ENCODE peak calls at places on chromosomes 4 and X, in four cellular contexts. One of them, this sample, is unnamed.

GRCh38 chrX:8244301-8244700 is 73.2 kb upstream of the VCX2 start:
- DNase-seq in GM10248: no peak
- DNase-seq in retina: no peak
- DNase-seq in foreskin keratinocyte: no peak
- DNase-seq in this sample: no peak

GRCh38 chrX:150587585-150588503 is 19.4 kb downstream of the MTM1 start:
- DNase-seq in GM10248: no peak
- DNase-seq in retina: no peak
- DNase-seq in foreskin keratinocyte: no peak
- DNase-seq in this sample: peak; percentile 21

GRCh38 chrX:74133156-74133796 is 170.7 kb upstream of the ZCCHC13 start:
- DNase-seq in GM10248: peak; percentile 42
- DNase-seq in retina: peak; percentile 50
- DNase-seq in foreskin keratinocyte: peak; percentile 34
- DNase-seq in this sample: peak; percentile 14

GRCh38 chrX:153370293-153371055 is 30.7 kb downstream of the PNMA6E start:
- DNase-seq in GM10248: no peak
- DNase-seq in retina: no peak
- DNase-seq in foreskin keratinocyte: no peak
- DNase-seq in this sample: no peak

GRCh38 chr4:83503974-83504373 is 19.1 kb upstream of the ABRAXAS1 start:
- DNase-seq in GM10248: no peak
- DNase-seq in retina: no peak
- DNase-seq in foreskin keratinocyte: no peak
- DNase-seq in this sample: no peak

GRCh38 chr4:120771907-120772306 is 150.6 kb downstream of the PRDM5 start:
- DNase-seq in GM10248: no peak
- DNase-seq in retina: no peak
- DNase-seq in foreskin keratinocyte: no peak
- DNase-seq in this sample: no peak

GRCh38 chrX:3788494-3789233 is 75.2 kb upstream of the PRKX start:
- DNase-seq in GM10248: no peak
- DNase-seq in retina: no peak
- DNase-seq in foreskin keratinocyte: no peak
- DNase-seq in this sample: no peak

GRCh38 chrX:153624196-153625091 is 22.6 kb upstream of the DUSP9 start:
- DNase-seq in GM10248: no peak
- DNase-seq in retina: no peak
- DNase-seq in foreskin keratinocyte: no peak
- DNase-seq in this sample: no peak

GRCh38 chr4:74365761-74366160 is 816 bp downstream of the EREG start:
- DNase-seq in GM10248: no peak
- DNase-seq in retina: peak; percentile 62
- DNase-seq in foreskin keratinocyte: no peak
- DNase-seq in this sample: no peak

GRCh38 chr4:110344165-110344564 is 131.8 kb upstream of the ENPEP start:
- DNase-seq in GM10248: no peak
- DNase-seq in retina: no peak
- DNase-seq in foreskin keratinocyte: no peak
- DNase-seq in this sample: no peak

GRCh38 chr4:13160906-13161305 is 323.2 kb downstream of the RAB28 start:
- DNase-seq in GM10248: no peak
- DNase-seq in retina: no peak
- DNase-seq in foreskin keratinocyte: no peak
- DNase-seq in this sample: no peak

GRCh38 chrX:103536071-103536470 is 16.8 kb upstream of the RAB40A start:
- DNase-seq in GM10248: no peak
- DNase-seq in retina: no peak
- DNase-seq in foreskin keratinocyte: no peak
- DNase-seq in this sample: no peak

GRCh38 chrX:153598541-153599191 is at the start of gene CCNQ:
- DNase-seq in GM10248: no peak
- DNase-seq in retina: peak; percentile 65
- DNase-seq in foreskin keratinocyte: peak; percentile 13
- DNase-seq in this sample: no peak

GRCh38 chrX:97854071-97854470 is 970.4 kb downstream of the RPA4 start:
- DNase-seq in GM10248: no peak
- DNase-seq in retina: no peak
- DNase-seq in foreskin keratinocyte: no peak
- DNase-seq in this sample: no peak

GRCh38 chr4:109755656-109756055 is 25.8 kb upstream of the PLA2G12A start:
- DNase-seq in GM10248: no peak
- DNase-seq in retina: no peak
- DNase-seq in foreskin keratinocyte: no peak
- DNase-seq in this sample: no peak

GRCh38 chrX:70434914-70435586 is 9.6 kb upstream of the DLG3 start:
- DNase-seq in GM10248: peak; percentile 15
- DNase-seq in retina: no peak
- DNase-seq in foreskin keratinocyte: no peak
- DNase-seq in this sample: no peak

GRCh38 chr4:66647468-66647867 is 897.8 kb downstream of the CENPC start:
- DNase-seq in GM10248: no peak
- DNase-seq in retina: no peak
- DNase-seq in foreskin keratinocyte: no peak
- DNase-seq in this sample: no peak

GRCh38 chr4:185657699-185658098 is 122.4 kb upstream of the PDLIM3 start:
- DNase-seq in GM10248: no peak
- DNase-seq in retina: no peak
- DNase-seq in foreskin keratinocyte: no peak
- DNase-seq in this sample: no peak

GRCh38 chr4:184434496-184435066 is 39.8 kb downstream of the IRF2 start:
- DNase-seq in GM10248: no peak
- DNase-seq in retina: no peak
- DNase-seq in foreskin keratinocyte: no peak
- DNase-seq in this sample: no peak

GRCh38 chrX:49039598-49040375 is 3.4 kb downstream of the TFE3 start:
- DNase-seq in GM10248: no peak
- DNase-seq in retina: peak; percentile 43
- DNase-seq in foreskin keratinocyte: peak; percentile 87
- DNase-seq in this sample: no peak

GRCh38 chrX:150298841-150299551 is 64.1 kb upstream of the MAMLD1 start:
- DNase-seq in GM10248: no peak
- DNase-seq in retina: no peak
- DNase-seq in foreskin keratinocyte: no peak
- DNase-seq in this sample: no peak

GRCh38 chr4:101332424-101332823 is 14.9 kb downstream of the PPP3CA start:
- DNase-seq in GM10248: no peak
- DNase-seq in retina: no peak
- DNase-seq in foreskin keratinocyte: no peak
- DNase-seq in this sample: no peak